ENCODE peak calls at places on chromosomes 11 and 22, in four cellular contexts. O is H1, X is HepG2, W is GM12878. Y is an unnamed sample.

GRCh38 chr22:29478326-29479276 is 1.4 kb upstream of the NEFH start:
- DNase-seq in O (no peak), W (no peak), X (no peak), Y (no peak)

GRCh38 chr22:41347066-41347859 is 34.5 kb upstream of the TEF start:
- DNase-seq in X (no peak), W (no peak), O (no peak), Y (no peak)

GRCh38 chr11:32052218-32052617 is 38.7 kb upstream of the RCN1 start:
- DNase-seq in W (no peak), X (peak), O (no peak), Y (peak)

GRCh38 chr11:78354741-78355705 is 62.6 kb downstream of the GAB2 start:
- DNase-seq in O (no peak), W (no peak), X (no peak), Y (no peak)

GRCh38 chr11:2300290-2300935 is 1.3 kb downstream of the C11orf21 start:
- DNase-seq in W (no peak), O (no peak), X (no peak), Y (no peak)

GRCh38 chr11:15275141-15275540 is 160.4 kb downstream of the INSC start:
- DNase-seq in W (no peak), O (no peak), X (no peak), Y (no peak)

GRCh38 chr11:12461516-12461915 is 84.1 kb downstream of the PARVA start:
- DNase-seq in W (no peak), X (no peak), O (no peak), Y (no peak)

GRCh38 chr11:87422566-87422965 is 384.8 kb downstream of the TMEM135 start:
- DNase-seq in O (no peak), W (no peak), X (no peak), Y (peak)

GRCh38 chr11:32145282-32145681 is 54.4 kb downstream of the RCN1 start:
- DNase-seq in W (no peak), O (no peak), X (no peak), Y (no peak)

GRCh38 chr22:31126128-31126868 is 3.5 kb downstream of the INPP5J start:
- DNase-seq in X (no peak), O (no peak), W (no peak), Y (no peak)

GRCh38 chr11:42524534-42525227 is 787.1 kb upstream of the API5 start:
- DNase-seq in W (peak), O (peak), X (peak), Y (peak)

GRCh38 chr11:70944636-70945035 is 307.7 kb downstream of the SHANK2 start:
- DNase-seq in X (no peak), W (no peak), O (no peak), Y (no peak)

DNA sequence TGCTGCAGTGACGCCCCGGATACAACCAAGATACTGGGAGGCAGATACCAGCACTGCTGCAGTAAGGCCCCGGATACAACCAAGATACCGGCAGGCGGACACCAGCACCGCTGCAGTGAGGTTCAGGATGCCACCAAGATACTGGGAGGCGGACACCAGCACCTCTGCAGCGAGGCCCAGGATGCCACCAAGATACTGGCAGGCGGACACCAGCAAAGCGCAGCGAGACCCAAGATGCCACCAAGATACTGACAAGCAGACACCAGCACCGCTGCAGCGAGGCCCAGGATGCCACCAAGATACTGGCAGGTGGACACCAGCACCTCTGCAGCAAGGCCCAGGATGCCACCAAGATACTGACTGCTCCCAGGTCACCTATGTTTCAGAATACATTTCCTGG is 225.2 kb downstream of the BRD1 start:
- DNase-seq in X (no peak), O (no peak), W (no peak), Y (no peak)
- TF ChIP-seq SUZ12 in X (no peak), O (no peak), W (no peak), Y (no peak)

DNA sequence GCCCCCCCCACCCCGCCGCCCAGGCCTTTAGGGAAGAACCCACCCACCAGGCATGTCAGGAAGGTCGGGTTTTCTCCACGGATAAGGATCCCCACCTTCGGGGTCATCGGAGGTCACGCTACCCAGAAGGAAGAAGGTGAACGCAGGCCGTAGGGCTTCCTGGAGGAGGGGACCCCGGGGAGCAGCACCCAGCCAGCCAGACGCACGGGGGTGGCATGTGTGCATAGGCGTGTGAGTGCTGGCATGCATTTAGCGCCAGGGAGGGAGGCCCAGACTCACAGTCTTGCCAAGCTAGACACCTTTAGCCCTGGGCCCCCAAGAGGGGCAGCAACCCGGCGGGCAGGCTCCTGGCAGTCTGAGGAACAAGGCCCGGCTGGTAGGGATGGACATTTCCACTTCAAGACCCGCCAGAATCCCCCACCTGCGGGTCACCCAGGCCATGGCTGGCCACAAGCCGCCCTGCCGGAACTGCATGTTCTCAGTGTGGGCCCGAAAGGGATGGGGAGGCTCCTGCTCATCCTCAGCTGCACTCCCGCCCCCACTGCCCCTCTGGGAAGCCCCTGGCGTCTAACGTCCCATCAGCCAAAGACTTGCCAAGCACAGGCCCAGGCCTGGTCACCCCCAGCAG is 16.7 kb upstream of the PIM3 start:
- DNase-seq in W (no peak), X (no peak), O (no peak), Y (no peak)
- H3K9ac ChIP-seq in W (peak), X (peak), O (no peak), Y (no peak)

GRCh38 chr22:23754220-23754919 is at the start of gene VPREB3:
- DNase-seq in O (no peak), W (no peak), X (no peak), Y (no peak)

GRCh38 chr22:23754980-23755636 is 883 bp upstream of the VPREB3 start:
- DNase-seq in W (no peak), O (no peak), X (no peak), Y (no peak)

GRCh38 chr22:23752750-23753149 is 1.5 kb downstream of the VPREB3 start:
- DNase-seq in X (no peak), O (no peak), W (no peak), Y (no peak)

GRCh38 chr22:23752090-23752691 is 1.3 kb upstream of the ZNF70 start:
- DNase-seq in W (no peak), X (no peak), O (no peak), Y (no peak)

DNA sequence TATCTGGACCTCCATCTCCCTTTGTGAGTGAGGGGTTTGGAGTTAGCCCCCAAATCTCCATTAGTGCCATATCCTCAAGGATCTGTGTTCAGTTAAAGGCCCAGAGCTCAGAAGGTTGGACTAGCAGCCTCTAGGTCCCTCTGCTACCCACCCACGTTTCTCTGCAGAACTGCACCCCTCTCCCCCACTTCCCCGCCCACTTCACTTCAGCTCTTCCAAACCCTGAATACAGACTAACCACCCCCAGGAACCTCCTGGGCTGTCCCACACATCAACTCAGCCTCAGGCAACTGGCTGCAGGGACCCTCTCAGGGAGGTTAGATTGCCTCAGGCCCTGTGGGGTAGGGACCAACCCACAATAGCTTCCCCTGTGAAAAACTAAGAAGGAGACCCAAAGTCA is 854 bp downstream of the VPREB3 start:
- DNase-seq in X (no peak), W (no peak), O (no peak), Y (no peak)
- H3K4me3 ChIP-seq in X (no peak), W (peak), O (no peak), Y (no peak)

GRCh38 chr11:125561924-125562323 is 7.4 kb upstream of the EI24 start:
- DNase-seq in W (no peak), O (no peak), X (no peak), Y (no peak)
- TF ChIP-seq SUZ12 in W (no peak), O (no peak), X (no peak), Y (no peak)

GRCh38 chr22:18114976-18115652 is 4.5 kb downstream of the TUBA8 start:
- DNase-seq in X (no peak), W (no peak), O (no peak), Y (no peak)
- H3K9ac ChIP-seq in X (no peak), W (no peak), O (no peak), Y (no peak)

GRCh38 chr11:73570415-73571114 is 27.3 kb downstream of the FAM168A start:
- DNase-seq in O (no peak), W (no peak), X (no peak), Y (no peak)
- H3K4me3 ChIP-seq in O (no peak), W (no peak), X (no peak), Y (no peak)

GRCh38 chr22:39503590-39503989 is 1.5 kb downstream of the MIEF1 start:
- DNase-seq in X (no peak), O (no peak), W (no peak), Y (no peak)

GRCh38 chr22:39502109-39502788 is at the start of gene MIEF1:
- DNase-seq in O (peak), X (peak), W (peak), Y (peak)

GRCh38 chr22:39504071-39504470 is 2.0 kb downstream of the MIEF1 start:
- DNase-seq in X (no peak), O (no peak), W (no peak), Y (no peak)

GRCh38 chr22:39501644-39502108 is 414 bp upstream of the MIEF1 start:
- DNase-seq in O (no peak), W (no peak), X (no peak), Y (no peak)

GRCh38 chr22:39502789-39503464 is 837 bp downstream of the MIEF1 start:
- DNase-seq in W (no peak), X (no peak), O (no peak), Y (no peak)
- TF ChIP-seq SUZ12 in W (no peak), X (no peak), O (no peak), Y (no peak)

DNA sequence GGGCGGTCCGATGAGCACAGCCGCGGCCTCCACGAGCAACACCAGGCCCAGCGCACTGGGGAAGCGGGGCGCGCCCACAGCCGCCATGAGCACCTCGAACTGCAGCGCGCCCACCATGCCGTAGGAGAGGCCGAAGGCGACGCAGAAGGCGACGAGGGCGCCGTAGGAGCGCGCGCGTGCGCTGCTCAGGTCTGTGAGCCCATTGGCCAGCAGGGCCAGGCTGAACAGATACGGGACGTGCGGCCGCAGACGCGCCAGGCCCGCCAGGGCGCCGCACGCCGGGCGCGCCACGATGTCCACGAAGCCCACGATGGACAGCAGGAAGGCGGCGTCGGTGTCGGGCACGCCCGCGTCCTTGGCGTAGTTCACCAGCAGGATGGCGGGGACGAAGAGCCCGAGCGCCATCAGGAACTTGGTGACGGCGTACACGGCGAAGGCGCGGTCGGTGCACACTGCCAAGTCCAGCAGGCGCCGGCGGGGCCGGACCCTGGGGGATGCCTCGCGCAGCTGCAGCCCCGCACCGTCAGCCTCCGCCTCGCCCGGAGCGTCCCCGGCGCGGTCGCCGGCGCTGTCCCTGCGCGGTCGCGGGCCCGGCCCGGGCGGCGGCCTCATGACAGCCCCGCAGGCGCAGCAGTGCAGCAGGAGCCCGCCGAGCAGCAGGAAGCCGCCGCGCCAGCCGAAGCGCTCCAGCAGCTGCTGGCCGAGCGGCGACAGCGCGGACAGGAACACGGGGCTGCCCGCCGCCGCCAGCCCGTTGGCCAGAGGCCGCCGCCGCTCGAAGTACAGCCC is 2.9 kb downstream of the SLC16A8 start:
- DNase-seq in O (no peak), W (no peak), X (no peak), Y (no peak)
- H3K9ac ChIP-seq in O (no peak), W (no peak), X (no peak), Y (peak)